ENCODE peak calls at places on chromosome 22, in seven cellular contexts. F is brain microvascular endothelial cell, N is transverse colon, I is Peyer's patch, K is gastrocnemius medialis, X is right lobe of liver, J is prostate gland. V is an unnamed sample.

GRCh38 chr22:23750374-23750743 is 553 bp downstream of the ZNF70 start:
- DNase-seq in N (no peak), K (no peak), J (no peak), I (no peak), F (no peak), X (no peak), V (no peak)

GRCh38 chr22:28018461-28018927 is 99.4 kb upstream of the PITPNB start:
- DNase-seq in K (no peak), N (peak), F (no peak), X (peak), J (no peak), I (peak), V (no peak)

GRCh38 chr22:46958649-46959048 is 196.2 kb downstream of the TBC1D22A start:
- DNase-seq in J (no peak), X (no peak), I (no peak), F (no peak), K (no peak), N (no peak), V (no peak)

GRCh38 chr22:38260760-38261477 is 11.9 kb downstream of the TMEM184B start:
- DNase-seq in N (no peak), I (no peak), F (no peak), K (no peak), J (no peak), X (no peak), V (no peak)

GRCh38 chr22:26139320-26139719 is 29.9 kb upstream of the SEZ6L start:
- DNase-seq in X (no peak), K (no peak), F (no peak), N (no peak), I (no peak), J (peak), V (no peak)

GRCh38 chr22:17235149-17235655 is 16.0 kb upstream of the ADA2 start:
- DNase-seq in F (no peak), X (no peak), K (no peak), I (no peak), J (no peak), N (no peak), V (no peak)

GRCh38 chr22:28808716-28809355 is 8.5 kb upstream of the XBP1 start:
- DNase-seq in J (no peak), K (no peak), F (no peak), N (no peak), X (no peak), I (no peak), V (no peak)

GRCh38 chr22:45240810-45241631 is at the start of gene KIAA0930:
- DNase-seq in N (peak), I (peak), X (peak), J (peak), K (peak), F (peak), V (peak)

GRCh38 chr22:38468761-38469305 is 937 bp downstream of the KDELR3 start:
- DNase-seq in I (peak), F (no peak), X (no peak), K (no peak), N (no peak), J (no peak), V (no peak)

GRCh38 chr22:25736378-25737011 is 5.5 kb upstream of the MYO18B start:
- DNase-seq in K (no peak), N (no peak), F (no peak), X (no peak), J (no peak), I (no peak), V (no peak)

GRCh38 chr22:17836977-17837742 is 62.9 kb upstream of the BID start:
- DNase-seq in I (no peak), N (no peak), X (peak), J (peak), K (no peak), F (no peak), V (no peak)

GRCh38 chr22:37255558-37256006 is 11.5 kb upstream of the RAC2 start:
- DNase-seq in F (no peak), K (no peak), N (no peak), J (no peak), I (no peak), X (no peak), V (no peak)

GRCh38 chr22:46763051-46763705 is 728 bp downstream of the TBC1D22A start:
- DNase-seq in X (no peak), I (peak), N (peak), F (no peak), J (no peak), K (no peak), V (no peak)

GRCh38 chr22:48706934-48707748 is 1120.5 kb downstream of the BRD1 start:
- DNase-seq in J (no peak), F (no peak), N (no peak), I (peak), K (no peak), X (no peak), V (no peak)
- H3K4me3 ChIP-seq in J (no peak), F (no peak), N (no peak), I (no peak), K (no peak), X (no peak), V (no peak)

DNA sequence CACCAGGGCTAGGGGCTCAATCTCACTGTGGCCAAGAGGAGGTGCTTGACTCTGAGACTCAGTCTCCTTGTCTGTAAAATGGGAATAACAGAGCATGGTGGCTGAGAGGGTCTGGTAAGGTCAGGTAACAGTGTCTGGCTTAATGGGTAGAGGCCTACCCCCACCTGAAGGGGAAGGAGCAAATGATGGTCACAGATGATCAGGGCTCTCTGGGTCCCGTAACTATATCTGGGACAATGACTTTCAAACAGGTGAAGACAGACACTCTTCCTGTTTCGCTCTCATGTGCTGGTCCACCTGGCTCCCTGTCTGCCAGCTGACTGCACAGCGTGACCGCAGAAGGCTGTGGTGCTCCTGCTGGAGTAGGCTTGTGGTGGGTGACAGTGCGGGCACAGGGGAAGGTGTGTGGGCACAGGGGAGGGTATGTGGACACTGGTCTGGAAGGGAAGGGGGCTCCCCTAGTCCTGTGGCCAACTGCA is 4.0 kb downstream of the A4GALT start:
- DNase-seq in K (no peak), F (no peak), I (no peak), N (peak), J (no peak), X (no peak), V (no peak)
- H3K4me3 ChIP-seq in K (no peak), F (no peak), I (no peak), N (no peak), J (no peak), X (no peak), V (no peak)

GRCh38 chr22:50564289-50564688 is 1.6 kb upstream of the SYCE3 start:
- DNase-seq in J (no peak), I (no peak), F (no peak), K (no peak), N (peak), X (no peak), V (peak)
- H3K4me3 ChIP-seq in J (no peak), I (no peak), F (no peak), K (no peak), N (no peak), X (peak), V (no peak)

GRCh38 chr22:31626427-31627150 is 35.4 kb downstream of the PISD start:
- DNase-seq in J (no peak), K (no peak), X (no peak), N (no peak), F (no peak), I (peak), V (no peak)

GRCh38 chr22:31627223-31627731 is 34.7 kb downstream of the PISD start:
- DNase-seq in N (no peak), I (peak), J (no peak), X (no peak), F (no peak), K (no peak), V (no peak)

GRCh38 chr22:31623634-31624312 is 38.2 kb downstream of the PISD start:
- DNase-seq in K (no peak), N (no peak), F (no peak), J (no peak), I (peak), X (no peak), V (no peak)

GRCh38 chr22:31625661-31626426 is 36.2 kb downstream of the PISD start:
- DNase-seq in N (peak), I (peak), F (peak), J (peak), K (no peak), X (no peak), V (peak)

DNA sequence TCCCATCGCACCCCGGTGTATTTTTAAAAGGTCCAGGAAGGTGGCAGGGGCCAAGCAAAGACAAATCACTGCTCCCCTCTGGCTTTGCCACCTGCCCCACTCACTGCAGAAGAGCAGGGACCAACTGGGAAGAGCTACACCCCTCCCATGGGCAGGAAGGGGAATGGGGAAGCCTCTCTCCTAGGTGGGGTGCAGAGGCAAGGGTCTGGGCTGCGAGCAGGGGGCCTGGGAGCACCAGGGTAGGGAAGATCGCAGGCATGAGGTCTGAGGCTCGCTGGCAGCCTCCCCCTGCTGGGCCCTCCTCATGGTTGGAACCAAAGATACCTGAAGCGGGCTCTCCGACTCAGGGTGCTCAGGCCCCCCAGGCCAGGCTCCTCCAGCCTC is 36.8 kb downstream of the PISD start:
- DNase-seq in J (no peak), F (no peak), K (no peak), I (no peak), X (no peak), N (no peak), V (no peak)
- H3K4me3 ChIP-seq in J (no peak), F (peak), K (no peak), I (no peak), X (no peak), N (no peak), V (no peak)

GRCh38 chr22:35761037-35761436 is 43.4 kb downstream of the APOL5 start:
- DNase-seq in X (no peak), F (no peak), J (no peak), K (no peak), N (no peak), I (no peak), V (no peak)

GRCh38 chr22:35769974-35770373 is 52.3 kb downstream of the APOL5 start:
- DNase-seq in J (no peak), I (no peak), X (no peak), F (no peak), N (no peak), K (no peak), V (no peak)

DNA sequence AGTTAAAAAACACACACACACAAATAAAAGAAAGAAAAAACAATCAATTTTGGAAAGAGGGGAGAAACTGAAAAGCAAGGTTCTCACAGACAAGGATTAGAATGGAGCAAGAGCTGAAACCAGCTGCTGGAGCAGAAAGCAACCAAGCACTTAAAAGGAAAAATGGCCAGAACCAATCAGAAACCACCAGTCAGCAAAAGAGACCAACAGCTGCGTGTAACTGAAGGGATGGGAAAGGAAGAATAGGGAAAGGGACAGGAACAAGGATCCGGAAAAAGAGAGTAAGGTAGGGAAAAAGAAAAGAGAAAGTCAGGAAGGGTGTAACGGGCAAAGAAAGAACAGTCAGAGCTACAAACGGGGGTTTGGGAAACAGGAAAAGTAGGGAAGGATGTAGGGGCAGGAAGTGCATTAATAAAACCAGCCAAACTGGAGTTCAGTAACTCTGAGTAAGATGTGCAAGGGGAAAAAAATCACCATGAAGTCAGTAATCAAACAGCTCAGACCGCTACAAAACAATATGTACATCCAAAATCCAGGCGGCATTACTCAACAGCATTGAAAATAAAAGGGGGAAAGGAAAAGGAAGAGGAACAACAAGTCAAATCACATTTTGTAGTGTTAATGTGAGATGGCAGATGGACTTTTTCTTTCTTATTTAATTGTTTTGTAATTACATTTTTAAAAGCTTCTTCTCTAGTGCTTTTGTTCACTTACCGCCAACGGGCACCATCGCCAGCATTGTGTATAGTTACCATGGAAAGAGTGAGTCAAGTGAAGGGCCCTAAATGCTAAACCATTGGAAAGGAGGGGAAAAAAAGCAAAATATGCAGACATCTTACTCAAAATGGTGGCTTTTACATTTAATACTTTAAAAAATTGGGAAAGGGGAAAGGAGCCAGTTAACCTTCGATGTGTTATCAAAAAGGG is 49.2 kb downstream of the APOL5 start:
- DNase-seq in F (no peak), K (no peak), J (no peak), I (no peak), N (no peak), X (no peak), V (no peak)
- H3K4me3 ChIP-seq in F (no peak), K (no peak), J (no peak), I (no peak), N (no peak), X (no peak), V (no peak)

GRCh38 chr22:32803020-32803758 is 1.7 kb downstream of the TIMP3 start:
- DNase-seq in I (no peak), F (no peak), X (peak), K (no peak), N (no peak), J (no peak), V (no peak)
- H3K4me3 ChIP-seq in I (peak), F (peak), X (peak), K (peak), N (peak), J (peak), V (peak)

GRCh38 chr22:29964777-29965176 is 81.8 kb downstream of the MTMR3 start:
- DNase-seq in X (no peak), F (no peak), K (no peak), I (no peak), J (no peak), N (no peak), V (no peak)

GRCh38 chr22:29972121-29972520 is 89.1 kb downstream of the MTMR3 start:
- DNase-seq in K (no peak), N (no peak), J (no peak), I (no peak), F (no peak), X (no peak), V (no peak)

GRCh38 chr22:29973269-29973668 is 90.3 kb downstream of the MTMR3 start:
- DNase-seq in J (no peak), F (no peak), I (no peak), N (no peak), X (no peak), K (no peak), V (no peak)

GRCh38 chr22:29971607-29972006 is 88.6 kb downstream of the MTMR3 start:
- DNase-seq in I (no peak), N (no peak), J (no peak), X (no peak), K (no peak), F (no peak), V (no peak)

DNA sequence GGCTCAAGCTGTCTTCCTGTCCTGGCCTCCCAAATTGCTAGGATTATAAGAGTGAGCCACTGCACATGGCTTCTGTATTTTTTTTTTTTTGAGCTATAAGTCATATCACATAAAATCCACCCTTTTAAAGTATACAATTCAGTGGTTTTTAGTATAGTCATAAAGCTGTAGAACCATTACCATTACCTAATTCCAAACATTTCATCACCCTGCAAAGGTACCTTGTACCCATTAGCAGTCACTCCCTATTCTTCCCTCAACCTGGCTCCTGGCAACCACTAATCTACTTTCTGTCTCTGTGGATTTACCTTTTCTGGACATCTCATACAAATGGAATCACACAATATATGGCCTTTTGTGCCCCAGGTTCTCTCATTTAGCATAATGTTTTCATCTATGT is 84.5 kb downstream of the MTMR3 start:
- DNase-seq in I (no peak), X (no peak), F (no peak), N (peak), J (no peak), K (no peak), V (peak)
- H3K4me3 ChIP-seq in I (no peak), X (no peak), F (no peak), N (no peak), J (no peak), K (no peak), V (no peak)

V was measured in colonic mucosa.